ENCODE peak calls at places on chromosome 6, in nine cellular contexts. C, R, B, V, Z, W, T, Q and Y are unnamed samples.

GRCh38 chr6:31738048-31738979 is 1.5 kb upstream of the MSH5 start:
- DNase-seq in Z (peak), V (no peak), Q (peak), C (peak), W (peak), B (peak), T (peak), R (peak), Y (no peak)

GRCh38 chr6:35311390-35312075 is 13.9 kb downstream of the DEF6 start:
- DNase-seq in Q (no peak), C (peak), W (no peak), B (peak), V (no peak), T (no peak), Z (no peak), R (peak), Y (no peak)

GRCh38 chr6:111231078-111231435 is 143.8 kb downstream of the SLC16A10 start:
- DNase-seq in V (no peak), T (no peak), Q (no peak), R (no peak), Z (no peak), C (no peak), W (no peak), B (no peak), Y (no peak)

GRCh38 chr6:104789770-104790190 is 69.9 kb downstream of the HACE1 start:
- DNase-seq in T (peak), B (no peak), C (peak), Z (no peak), Q (peak), W (no peak), R (peak), V (no peak), Y (no peak)

GRCh38 chr6:35568967-35569606 is 56.4 kb upstream of the TULP1 start:
- DNase-seq in V (no peak), C (peak), T (peak), Q (peak), Z (peak), B (peak), W (no peak), R (peak), Y (no peak)

GRCh38 chr6:159819932-159820640 is 20.0 kb downstream of the PNLDC1 start:
- DNase-seq in V (no peak), R (peak), Q (no peak), W (no peak), C (peak), Z (no peak), B (no peak), T (no peak), Y (no peak)

GRCh38 chr6:27495386-27496135 is 22.7 kb upstream of the ZNF184 start:
- DNase-seq in T (peak), B (no peak), R (peak), W (peak), Z (no peak), C (peak), V (no peak), Q (peak), Y (no peak)

GRCh38 chr6:14922306-14922705 is 323.6 kb upstream of the JARID2 start:
- DNase-seq in W (no peak), T (no peak), Q (peak), Z (no peak), V (no peak), C (no peak), B (no peak), R (no peak), Y (no peak)

GRCh38 chr6:111871725-111872520 is 1.3 kb downstream of the FYN start:
- DNase-seq in R (peak), T (peak), W (no peak), Z (no peak), Q (peak), V (no peak), C (peak), B (peak), Y (no peak)

GRCh38 chr6:303948-304558 is 11.8 kb downstream of the DUSP22 start:
- DNase-seq in W (no peak), B (no peak), Q (no peak), V (no peak), T (no peak), Z (peak), C (no peak), R (no peak), Y (no peak)

GRCh38 chr6:44739163-44739562 is 351.7 kb downstream of the CDC5L start:
- DNase-seq in Q (no peak), V (peak), C (no peak), B (no peak), Z (no peak), T (no peak), R (no peak), W (no peak), Y (no peak)

GRCh38 chr6:7761047-7761446 is 35.1 kb downstream of the BMP6 start:
- DNase-seq in T (peak), B (no peak), V (no peak), Q (peak), W (no peak), Z (no peak), R (no peak), C (no peak), Y (no peak)

GRCh38 chr6:32087574-32088486 is 21.3 kb downstream of the TNXB start:
- DNase-seq in Q (peak), C (peak), Z (peak), W (peak), T (peak), R (peak), V (peak), B (peak), Y (peak)

GRCh38 chr6:26556263-26557070 is 18.3 kb downstream of the HMGN4 start:
- DNase-seq in C (no peak), V (no peak), B (no peak), Q (peak), Z (no peak), R (no peak), T (peak), W (no peak), Y (no peak)

GRCh38 chr6:137231156-137231555 is 12.0 kb upstream of the IFNGR1 start:
- DNase-seq in Z (no peak), T (no peak), Q (no peak), V (no peak), R (no peak), W (no peak), C (no peak), B (no peak), Y (no peak)

GRCh38 chr6:144219056-144219685 is 66.0 kb upstream of the UTRN start:
- DNase-seq in B (no peak), R (peak), T (peak), C (peak), Q (peak), Z (no peak), V (no peak), W (no peak), Y (no peak)

GRCh38 chr6:42093582-42094329 is 43.4 kb downstream of the TAF8 start:
- DNase-seq in T (no peak), R (no peak), B (peak), Z (no peak), C (no peak), Q (peak), W (no peak), V (no peak), Y (no peak)

GRCh38 chr6:110874880-110875547 is 429 bp downstream of the AMD1 start:
- DNase-seq in Z (peak), T (peak), R (peak), B (peak), C (peak), Q (no peak), V (no peak), W (peak), Y (no peak)

GRCh38 chr6:4130357-4130987 is 4.9 kb downstream of the ECI2 start:
- DNase-seq in B (peak), Z (peak), R (no peak), C (no peak), W (peak), Q (peak), T (no peak), V (no peak), Y (no peak)

GRCh38 chr6:107578642-107579332 is 88.9 kb downstream of the SOBP start:
- DNase-seq in C (no peak), Z (no peak), W (no peak), B (no peak), V (no peak), T (no peak), R (no peak), Q (no peak), Y (no peak)

GRCh38 chr6:134529921-134530320 is 212.0 kb upstream of the SGK1 start:
- DNase-seq in V (no peak), B (no peak), Z (no peak), Q (peak), C (no peak), W (no peak), T (peak), R (no peak), Y (no peak)

GRCh38 chr6:108557494-108558371 is 3.0 kb upstream of the FOXO3 start:
- DNase-seq in B (peak), W (peak), R (peak), Z (peak), Q (peak), C (peak), V (peak), T (peak), Y (peak)

GRCh38 chr6:101513181-101513580 is 119.7 kb downstream of the GRIK2 start:
- DNase-seq in C (no peak), T (no peak), R (no peak), V (no peak), Z (no peak), Q (no peak), W (no peak), B (no peak), Y (no peak)

GRCh38 chr6:26412225-26412624 is 10.2 kb downstream of the BTN3A1 start:
- DNase-seq in C (no peak), T (no peak), V (no peak), B (no peak), W (no peak), R (no peak), Z (no peak), Q (no peak), Y (no peak)

GRCh38 chr6:56637640-56638039 is 5.0 kb downstream of the DST start:
- DNase-seq in R (peak), Q (peak), Z (no peak), W (no peak), C (peak), V (no peak), B (no peak), T (peak), Y (no peak)

GRCh38 chr6:72619883-72620696 is 1.8 kb upstream of the KCNQ5 start:
- DNase-seq in V (no peak), B (peak), Z (peak), T (peak), C (peak), W (no peak), Q (no peak), R (peak), Y (no peak)

GRCh38 chr6:72620866-72621242 is 1.0 kb upstream of the KCNQ5 start:
- DNase-seq in V (no peak), B (no peak), T (peak), R (peak), Q (no peak), C (no peak), Z (no peak), W (no peak), Y (no peak)

GRCh38 chr6:72623808-72624207 is 1.9 kb downstream of the KCNQ5 start:
- DNase-seq in C (no peak), W (no peak), R (no peak), Q (no peak), V (no peak), T (no peak), B (no peak), Z (no peak), Y (no peak)

GRCh38 chr6:72621243-72622093 is at the start of gene KCNQ5:
- DNase-seq in Z (no peak), Q (no peak), R (peak), B (peak), W (no peak), T (peak), V (no peak), C (peak), Y (no peak)

GRCh38 chr6:72622094-72622540 is 253 bp downstream of the KCNQ5 start:
- DNase-seq in C (peak), B (peak), Q (no peak), T (peak), W (no peak), R (peak), V (peak), Z (peak), Y (no peak)
- TF ChIP-seq CTCF in C (no peak), B (no peak), Q (no peak), T (no peak), W (peak), R (peak), V (peak), Z (no peak), Y (peak)

GRCh38 chr6:147506704-147507114 is 1.8 kb upstream of the SAMD5 start:
- DNase-seq in T (peak), Q (peak), C (peak), V (peak), B (peak), R (peak), Z (peak), W (peak), Y (no peak)
- TF ChIP-seq CTCF in T (peak), Q (peak), C (peak), V (peak), B (peak), R (peak), Z (peak), W (peak), Y (peak)

GRCh38 chr6:165846123-165846966 is 183.3 kb upstream of the PDE10A start:
- DNase-seq in Q (peak), B (peak), R (no peak), V (peak), Z (no peak), T (peak), W (no peak), C (no peak), Y (no peak)

GRCh38 chr6:165850434-165851019 is 187.5 kb upstream of the PDE10A start:
- DNase-seq in V (peak), B (peak), R (peak), Q (peak), Z (peak), W (peak), C (peak), T (peak), Y (no peak)

GRCh38 chr6:165849539-165850430 is 186.7 kb upstream of the PDE10A start:
- DNase-seq in T (no peak), C (no peak), Z (no peak), B (no peak), R (no peak), W (no peak), Q (no peak), V (peak), Y (no peak)

GRCh38 chr6:165847407-165848098 is 184.5 kb upstream of the PDE10A start:
- DNase-seq in V (peak), Q (no peak), C (no peak), W (no peak), T (peak), Z (no peak), B (peak), R (no peak), Y (no peak)

GRCh38 chr6:165848099-165848461 is 185.0 kb upstream of the PDE10A start:
- DNase-seq in T (no peak), B (no peak), W (no peak), V (peak), Q (no peak), R (no peak), Z (no peak), C (no peak), Y (no peak)
- TF ChIP-seq CTCF in T (peak), B (no peak), W (no peak), V (peak), Q (peak), R (peak), Z (no peak), C (no peak), Y (no peak)

GRCh38 chr6:88165877-88166492 is at the start of gene CNR1:
- DNase-seq in T (peak), Q (no peak), B (peak), C (peak), R (peak), Z (peak), W (no peak), V (no peak), Y (no peak)
- TF ChIP-seq CTCF in T (no peak), Q (no peak), B (no peak), C (no peak), R (peak), Z (peak), W (no peak), V (no peak), Y (no peak)

GRCh38 chr6:141077355-141078333 is 1055.1 kb upstream of the GJE1 start:
- DNase-seq in Q (peak), Z (no peak), V (no peak), T (peak), B (no peak), W (no peak), C (peak), R (peak), Y (no peak)
- TF ChIP-seq CTCF in Q (peak), Z (no peak), V (peak), T (peak), B (no peak), W (no peak), C (no peak), R (no peak), Y (no peak)

GRCh38 chr6:46507426-46507825 is 16.2 kb upstream of the RCAN2 start:
- DNase-seq in W (no peak), Q (no peak), Z (no peak), B (no peak), C (no peak), R (no peak), T (no peak), V (no peak), Y (no peak)

GRCh38 chr6:46509981-46510510 is 18.8 kb upstream of the RCAN2 start:
- DNase-seq in W (no peak), Q (no peak), C (no peak), T (no peak), V (no peak), Z (no peak), B (no peak), R (no peak), Y (no peak)

GRCh38 chr6:46511320-46511719 is 20.1 kb upstream of the RCAN2 start:
- DNase-seq in T (no peak), C (no peak), Q (no peak), R (no peak), W (no peak), B (no peak), V (no peak), Z (no peak), Y (no peak)

GRCh38 chr6:46510656-46511055 is 19.4 kb upstream of the RCAN2 start:
- DNase-seq in C (no peak), V (no peak), T (peak), Z (no peak), B (no peak), Q (peak), W (no peak), R (no peak), Y (no peak)

DNA sequence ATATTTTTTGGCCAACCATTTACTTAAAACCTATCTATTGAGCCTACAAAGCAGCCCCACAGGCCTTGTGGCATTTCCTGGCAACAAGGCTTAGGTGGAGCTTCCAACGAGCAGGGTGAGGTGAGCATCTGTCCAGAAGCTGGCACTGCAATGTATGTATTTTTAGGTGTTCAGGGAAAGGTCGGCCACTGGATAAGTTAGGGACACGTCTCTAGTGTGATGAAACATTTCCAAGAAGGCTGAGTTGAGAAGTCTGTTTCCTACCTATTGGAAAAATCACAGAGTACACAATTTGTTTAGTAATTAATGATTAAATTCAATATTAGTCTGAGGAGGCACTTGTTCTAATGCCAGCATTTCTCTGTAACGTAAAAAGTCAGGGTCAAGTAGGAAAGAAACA is 17.8 kb upstream of the RCAN2 start:
- DNase-seq in T (no peak), C (no peak), Q (no peak), W (no peak), B (no peak), V (no peak), R (no peak), Z (no peak), Y (no peak)
- TF ChIP-seq CTCF in T (no peak), C (no peak), Q (no peak), W (no peak), B (no peak), V (no peak), R (no peak), Z (no peak), Y (no peak)

GRCh38 chr6:30730611-30731435 is 10.7 kb downstream of the TUBB start:
- DNase-seq in C (peak), B (peak), R (peak), W (peak), V (no peak), Z (peak), T (peak), Q (peak), Y (no peak)
- TF ChIP-seq CTCF in C (peak), B (peak), R (peak), W (peak), V (peak), Z (peak), T (peak), Q (peak), Y (peak)

GRCh38 chr6:29720863-29721262 is 2.4 kb upstream of the HLA-F start:
- DNase-seq in B (no peak), C (no peak), R (no peak), V (no peak), Z (no peak), W (no peak), Q (peak), T (no peak), Y (no peak)
- TF ChIP-seq CTCF in B (no peak), C (peak), R (peak), V (no peak), Z (peak), W (no peak), Q (peak), T (no peak), Y (no peak)